ENCODE peak calls at places on chromosomes 6 and 20, in nine cellular contexts. One of them, this sample, is unnamed.

GRCh38 chr6:10369896-10370295 is 45.0 kb downstream of the TFAP2A start:
- DNase-seq in A549: peak
- DNase-seq in HepG2: no peak
- DNase-seq in GM23338: no peak
- DNase-seq in HCT116: no peak
- DNase-seq in testis: no peak
- DNase-seq in body of pancreas: no peak
- DNase-seq in prostate gland: no peak
- DNase-seq in cardiac muscle cell: no peak
- DNase-seq in this sample: peak

GRCh38 chr6:116280161-116280959 is 630 bp upstream of the TSPYL1 start:
- DNase-seq in HCT116: no peak
- DNase-seq in A549: peak
- DNase-seq in testis: no peak
- DNase-seq in body of pancreas: no peak
- DNase-seq in HepG2: no peak
- DNase-seq in GM23338: peak
- DNase-seq in cardiac muscle cell: no peak
- DNase-seq in prostate gland: no peak
- DNase-seq in this sample: no peak

GRCh38 chr20:21105429-21106170 is 558 bp downstream of the LINC00237 start:
- DNase-seq in body of pancreas: no peak
- DNase-seq in prostate gland: no peak
- DNase-seq in A549: no peak
- DNase-seq in HepG2: no peak
- DNase-seq in cardiac muscle cell: no peak
- DNase-seq in testis: no peak
- DNase-seq in GM23338: peak
- DNase-seq in HCT116: no peak
- DNase-seq in this sample: no peak

GRCh38 chr6:33118525-33119123 is 42.8 kb downstream of the HLA-DPB1 start:
- DNase-seq in HepG2: peak
- DNase-seq in A549: peak
- DNase-seq in cardiac muscle cell: peak
- DNase-seq in body of pancreas: no peak
- DNase-seq in GM23338: peak
- DNase-seq in prostate gland: peak
- DNase-seq in HCT116: peak
- DNase-seq in testis: no peak
- DNase-seq in this sample: peak

GRCh38 chr6:137699036-137699683 is 167.9 kb upstream of the TNFAIP3 start:
- DNase-seq in GM23338: no peak
- DNase-seq in body of pancreas: no peak
- DNase-seq in HCT116: no peak
- DNase-seq in testis: no peak
- DNase-seq in A549: no peak
- DNase-seq in prostate gland: no peak
- DNase-seq in cardiac muscle cell: no peak
- DNase-seq in HepG2: no peak
- DNase-seq in this sample: peak

GRCh38 chr6:11172501-11173337 is 59.7 kb downstream of the NEDD9 start:
- DNase-seq in cardiac muscle cell: peak
- DNase-seq in HepG2: peak
- DNase-seq in HCT116: peak
- DNase-seq in prostate gland: peak
- DNase-seq in GM23338: peak
- DNase-seq in body of pancreas: peak
- DNase-seq in A549: peak
- DNase-seq in testis: peak
- DNase-seq in this sample: peak

GRCh38 chr20:59579404-59580207 is 24.7 kb upstream of the PHACTR3 start:
- DNase-seq in GM23338: no peak
- DNase-seq in prostate gland: no peak
- DNase-seq in testis: no peak
- DNase-seq in cardiac muscle cell: no peak
- DNase-seq in A549: no peak
- DNase-seq in HepG2: no peak
- DNase-seq in body of pancreas: no peak
- DNase-seq in HCT116: no peak
- DNase-seq in this sample: no peak

GRCh38 chr6:68975064-68975463 is 340.0 kb downstream of the ADGRB3 start:
- DNase-seq in GM23338: peak
- DNase-seq in A549: peak
- DNase-seq in body of pancreas: no peak
- DNase-seq in cardiac muscle cell: peak
- DNase-seq in prostate gland: no peak
- DNase-seq in HepG2: no peak
- DNase-seq in HCT116: no peak
- DNase-seq in testis: peak
- DNase-seq in this sample: no peak

GRCh38 chr20:25987073-25987927 is 290.6 kb upstream of the ZNF337 start:
- DNase-seq in HCT116: no peak
- DNase-seq in body of pancreas: no peak
- DNase-seq in GM23338: peak
- DNase-seq in cardiac muscle cell: peak
- DNase-seq in HepG2: no peak
- DNase-seq in A549: peak
- DNase-seq in testis: peak
- DNase-seq in prostate gland: no peak
- DNase-seq in this sample: peak
- TF ChIP-seq CTCF in HCT116: no peak
- TF ChIP-seq CTCF in body of pancreas: no peak
- TF ChIP-seq CTCF in GM23338: no peak
- TF ChIP-seq CTCF in cardiac muscle cell: peak
- TF ChIP-seq CTCF in HepG2: peak
- TF ChIP-seq CTCF in A549: peak
- TF ChIP-seq CTCF in testis: no peak
- TF ChIP-seq CTCF in prostate gland: no peak
- TF ChIP-seq CTCF in this sample: peak

DNA sequence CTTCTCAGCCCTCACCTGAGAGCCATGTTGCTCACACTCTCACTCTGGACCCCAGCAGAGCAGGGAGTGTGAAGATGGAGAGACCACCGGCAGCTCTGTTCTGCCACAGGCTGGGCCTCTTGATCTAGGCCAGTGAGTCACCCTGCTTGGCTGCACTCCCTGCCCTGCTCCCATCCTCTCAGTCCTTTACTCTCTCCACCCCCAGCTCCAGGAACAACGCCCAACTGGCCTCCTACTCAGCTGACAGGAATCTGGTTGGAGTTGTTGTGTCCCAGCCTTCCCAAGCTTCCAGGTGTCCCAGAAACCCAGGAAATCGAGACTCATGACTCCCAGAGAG is at the start of gene PSORS1C1:
- DNase-seq in cardiac muscle cell: no peak
- DNase-seq in body of pancreas: peak
- DNase-seq in HepG2: peak
- DNase-seq in testis: peak
- DNase-seq in prostate gland: peak
- DNase-seq in GM23338: peak
- DNase-seq in A549: peak
- DNase-seq in HCT116: peak
- DNase-seq in this sample: peak
- H3K4me3 ChIP-seq in cardiac muscle cell: no peak
- H3K4me3 ChIP-seq in body of pancreas: no peak
- H3K4me3 ChIP-seq in HepG2: no peak
- H3K4me3 ChIP-seq in testis: no peak
- H3K4me3 ChIP-seq in prostate gland: no peak
- H3K4me3 ChIP-seq in GM23338: no peak
- H3K4me3 ChIP-seq in A549: peak
- H3K4me3 ChIP-seq in HCT116: peak
- H3K4me3 ChIP-seq in this sample: peak

DNA sequence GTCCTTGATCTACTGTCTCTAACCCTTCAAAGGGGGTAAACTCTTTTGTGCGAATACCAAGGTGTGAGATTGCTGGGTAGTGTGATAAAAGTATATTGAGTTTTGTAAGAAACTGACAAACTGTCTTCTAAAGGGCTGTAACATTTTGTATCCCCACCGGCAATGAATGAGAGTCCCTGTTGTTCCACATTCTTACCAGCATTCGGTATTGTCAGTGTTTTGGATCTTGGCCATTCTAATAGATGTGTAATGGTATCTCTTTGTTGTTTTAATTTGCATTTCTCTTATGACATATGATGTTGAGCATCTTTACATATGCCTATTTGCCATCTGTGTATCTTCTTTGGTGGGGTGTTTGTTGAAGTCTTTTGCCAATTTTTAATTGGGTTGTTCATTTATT is 1090.7 kb downstream of the KIF16B start:
- DNase-seq in A549: no peak
- DNase-seq in cardiac muscle cell: no peak
- DNase-seq in testis: no peak
- DNase-seq in HCT116: no peak
- DNase-seq in prostate gland: no peak
- DNase-seq in body of pancreas: no peak
- DNase-seq in GM23338: peak
- DNase-seq in HepG2: no peak
- DNase-seq in this sample: no peak
- TF ChIP-seq CTCF in A549: no peak
- TF ChIP-seq CTCF in cardiac muscle cell: no peak
- TF ChIP-seq CTCF in testis: no peak
- TF ChIP-seq CTCF in HCT116: no peak
- TF ChIP-seq CTCF in prostate gland: no peak
- TF ChIP-seq CTCF in body of pancreas: no peak
- TF ChIP-seq CTCF in GM23338: peak
- TF ChIP-seq CTCF in HepG2: no peak
- TF ChIP-seq CTCF in this sample: no peak

GRCh38 chr6:142355481-142356174 is 53.8 kb downstream of the ADGRG6 start:
- DNase-seq in testis: no peak
- DNase-seq in body of pancreas: no peak
- DNase-seq in A549: no peak
- DNase-seq in cardiac muscle cell: no peak
- DNase-seq in prostate gland: no peak
- DNase-seq in GM23338: no peak
- DNase-seq in HepG2: no peak
- DNase-seq in HCT116: no peak
- DNase-seq in this sample: no peak
- H3K4me3 ChIP-seq in testis: no peak
- H3K4me3 ChIP-seq in body of pancreas: no peak
- H3K4me3 ChIP-seq in A549: no peak
- H3K4me3 ChIP-seq in cardiac muscle cell: no peak
- H3K4me3 ChIP-seq in prostate gland: no peak
- H3K4me3 ChIP-seq in GM23338: no peak
- H3K4me3 ChIP-seq in HepG2: no peak
- H3K4me3 ChIP-seq in HCT116: no peak
- H3K4me3 ChIP-seq in this sample: no peak

GRCh38 chr6:152273638-152274037 is 363.5 kb downstream of the SYNE1 start:
- DNase-seq in GM23338: peak
- DNase-seq in cardiac muscle cell: no peak
- DNase-seq in body of pancreas: peak
- DNase-seq in A549: no peak
- DNase-seq in prostate gland: no peak
- DNase-seq in HepG2: no peak
- DNase-seq in testis: no peak
- DNase-seq in HCT116: no peak
- DNase-seq in this sample: no peak
- TF ChIP-seq CTCF in GM23338: peak
- TF ChIP-seq CTCF in cardiac muscle cell: no peak
- TF ChIP-seq CTCF in body of pancreas: no peak
- TF ChIP-seq CTCF in A549: no peak
- TF ChIP-seq CTCF in prostate gland: no peak
- TF ChIP-seq CTCF in HepG2: no peak
- TF ChIP-seq CTCF in testis: no peak
- TF ChIP-seq CTCF in HCT116: no peak
- TF ChIP-seq CTCF in this sample: no peak

DNA sequence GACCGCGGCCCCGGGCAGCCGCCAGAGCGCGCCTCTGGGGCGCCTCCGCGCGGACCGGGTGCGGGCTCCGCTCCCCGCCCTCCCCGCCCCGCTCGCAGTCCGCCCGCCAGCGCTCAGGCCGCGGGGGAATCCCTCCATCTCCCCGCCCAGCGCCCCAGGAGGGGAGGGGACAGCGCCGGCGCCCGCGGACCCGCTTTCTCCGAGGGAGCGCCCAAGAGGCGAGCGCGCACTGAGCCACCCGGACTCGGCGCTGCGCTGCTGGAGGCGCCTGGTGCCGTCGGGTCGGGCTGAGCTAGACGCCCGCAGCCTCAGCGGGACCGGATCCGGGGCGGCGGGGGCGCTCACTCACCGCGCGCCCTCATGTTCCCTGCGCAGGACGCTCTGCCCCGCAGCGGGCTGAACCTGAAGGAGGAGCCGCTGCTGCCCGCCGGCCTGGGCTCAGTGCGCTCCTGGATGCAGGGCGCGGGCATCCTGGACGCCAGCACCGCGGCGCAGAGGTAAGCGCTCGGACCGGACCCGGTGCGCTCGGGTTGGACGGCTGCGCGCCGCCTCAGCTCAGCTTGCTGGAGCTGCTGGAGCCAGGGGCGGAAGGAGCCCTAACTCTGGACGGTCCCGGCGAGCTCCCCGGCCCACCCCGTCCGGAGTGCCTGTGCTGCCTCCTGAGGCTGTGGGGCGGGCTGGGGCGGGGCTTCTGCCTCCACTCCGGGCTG is 861 bp downstream of the EBF4 start:
- DNase-seq in A549: peak
- DNase-seq in GM23338: peak
- DNase-seq in body of pancreas: peak
- DNase-seq in testis: peak
- DNase-seq in cardiac muscle cell: peak
- DNase-seq in HCT116: no peak
- DNase-seq in HepG2: no peak
- DNase-seq in prostate gland: peak
- DNase-seq in this sample: no peak
- H3K4me3 ChIP-seq in A549: peak
- H3K4me3 ChIP-seq in GM23338: peak
- H3K4me3 ChIP-seq in body of pancreas: peak
- H3K4me3 ChIP-seq in testis: peak
- H3K4me3 ChIP-seq in cardiac muscle cell: peak
- H3K4me3 ChIP-seq in HCT116: peak
- H3K4me3 ChIP-seq in HepG2: peak
- H3K4me3 ChIP-seq in prostate gland: peak
- H3K4me3 ChIP-seq in this sample: no peak

GRCh38 chr6:151763303-151763702 is 44.2 kb upstream of the ESR1 start:
- DNase-seq in body of pancreas: no peak
- DNase-seq in cardiac muscle cell: no peak
- DNase-seq in A549: no peak
- DNase-seq in GM23338: peak
- DNase-seq in HepG2: peak
- DNase-seq in testis: peak
- DNase-seq in prostate gland: no peak
- DNase-seq in HCT116: no peak
- DNase-seq in this sample: peak
- TF ChIP-seq CTCF in body of pancreas: no peak
- TF ChIP-seq CTCF in cardiac muscle cell: peak
- TF ChIP-seq CTCF in A549: no peak
- TF ChIP-seq CTCF in GM23338: peak
- TF ChIP-seq CTCF in HepG2: no peak
- TF ChIP-seq CTCF in testis: no peak
- TF ChIP-seq CTCF in prostate gland: peak
- TF ChIP-seq CTCF in HCT116: no peak
- TF ChIP-seq CTCF in this sample: no peak